ENCODE peak calls at places on chromosomes 4 and X, in four cellular contexts. H is HepG2, C is K562, K is GM12878. N is an unnamed sample.

GRCh38 chrX:8003147-8003883 is 76.1 kb upstream of the PNPLA4 start:
- DNase-seq in H (no peak), C (no peak), K (no peak), N (no peak)

GRCh38 chr4:124202106-124202505 is 510.4 kb downstream of the ANKRD50 start:
- DNase-seq in H (no peak), C (no peak), K (no peak), N (no peak)

GRCh38 chr4:166065324-166065723 is 192.3 kb downstream of the TLL1 start:
- DNase-seq in H (no peak), C (no peak), K (no peak), N (no peak)

GRCh38 chr4:61555789-61556188 is 355.7 kb downstream of the ADGRL3 start:
- DNase-seq in H (peak; percentile 20), C (no peak), K (no peak), N (no peak)

GRCh38 chr4:106495498-106495897 is 126.9 kb upstream of the GIMD1 start:
- DNase-seq in H (no peak), C (no peak), K (no peak), N (no peak)

GRCh38 chrX:23386726-23387125 is 52.1 kb downstream of the PTCHD1 start:
- DNase-seq in H (no peak), C (no peak), K (no peak), N (no peak)

GRCh38 chr4:38678078-38678477 is 14.1 kb downstream of the KLF3 start:
- DNase-seq in H (no peak), C (no peak), K (no peak), N (no peak)

GRCh38 chr4:177505171-177505615 is 63.0 kb upstream of the AGA start:
- DNase-seq in H (no peak), C (peak; percentile 72), K (no peak), N (no peak)

GRCh38 chr4:125624951-125625350 is 310.2 kb downstream of the FAT4 start:
- DNase-seq in H (no peak), C (no peak), K (no peak), N (no peak)

GRCh38 chrX:154517101-154517781 is 1.2 kb upstream of the FAM3A start:
- DNase-seq in H (peak; percentile 67), C (no peak), K (no peak), N (no peak)

GRCh38 chrX:17415242-17415815 is 40.3 kb downstream of the NHS start:
- DNase-seq in H (no peak), C (no peak), K (no peak), N (no peak)

GRCh38 chrX:30302957-30303356 is 6.2 kb downstream of the NR0B1 start:
- DNase-seq in H (no peak), C (no peak), K (no peak), N (no peak)

GRCh38 chrX:113157496-113157895 is 316.9 kb upstream of the AMOT start:
- DNase-seq in H (no peak), C (peak; percentile 5), K (no peak), N (no peak)

GRCh38 chr4:38371391-38371851 is 292.6 kb upstream of the KLF3 start:
- DNase-seq in H (no peak), C (no peak), K (no peak), N (no peak)

GRCh38 chr4:7802093-7802726 is 137.5 kb downstream of the AFAP1 start:
- DNase-seq in H (peak; percentile 67), C (peak; percentile 80), K (no peak), N (peak; percentile 80)

GRCh38 chrX:38375888-38376287 is 23.5 kb downstream of the OTC start:
- DNase-seq in H (no peak), C (peak; percentile 8), K (no peak), N (peak; percentile 14)

GRCh38 chr4:186204611-186205144 is 13.3 kb downstream of the CYP4V2 start:
- DNase-seq in H (no peak), C (no peak), K (no peak), N (no peak)

GRCh38 chr4:15758294-15758693 is 19.8 kb upstream of the CD38 start:
- DNase-seq in H (no peak), C (no peak), K (no peak), N (no peak)

GRCh38 chr4:15756361-15756861 is 21.7 kb upstream of the CD38 start:
- DNase-seq in H (peak; percentile 16), C (peak; percentile 12), K (peak; percentile 66), N (no peak)

GRCh38 chr4:15755321-15755750 is 22.8 kb upstream of the CD38 start:
- DNase-seq in H (no peak), C (no peak), K (no peak), N (no peak)

GRCh38 chr4:15755781-15756180 is 22.3 kb upstream of the CD38 start:
- DNase-seq in H (no peak), C (no peak), K (no peak), N (no peak)

DNA sequence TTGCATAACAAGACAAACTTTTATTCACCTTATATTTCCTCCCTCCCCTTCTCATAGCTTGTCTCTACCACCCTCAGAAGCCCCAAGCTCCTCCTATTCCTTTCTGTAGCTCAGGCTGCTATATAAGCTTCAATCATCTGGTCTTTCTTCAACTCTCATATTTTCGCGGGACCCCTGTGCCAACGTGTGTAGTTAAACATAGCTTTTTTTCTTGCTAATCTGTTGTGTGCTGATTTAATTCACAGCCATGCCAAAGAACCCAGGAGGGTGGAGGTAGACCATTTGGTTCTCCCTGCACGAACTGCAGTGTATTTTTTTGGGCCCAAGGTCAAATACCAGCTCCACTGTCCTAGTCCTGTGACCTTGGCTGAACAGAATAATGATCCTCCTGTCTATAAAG is 21.0 kb upstream of the CD38 start:
- DNase-seq in H (no peak), C (no peak), K (no peak), N (no peak)
- H3K27ac ChIP-seq in H (no peak overlapping the region), C (no peak overlapping the region), K (no peak overlapping the region), N (no peak overlapping the region)

DNA sequence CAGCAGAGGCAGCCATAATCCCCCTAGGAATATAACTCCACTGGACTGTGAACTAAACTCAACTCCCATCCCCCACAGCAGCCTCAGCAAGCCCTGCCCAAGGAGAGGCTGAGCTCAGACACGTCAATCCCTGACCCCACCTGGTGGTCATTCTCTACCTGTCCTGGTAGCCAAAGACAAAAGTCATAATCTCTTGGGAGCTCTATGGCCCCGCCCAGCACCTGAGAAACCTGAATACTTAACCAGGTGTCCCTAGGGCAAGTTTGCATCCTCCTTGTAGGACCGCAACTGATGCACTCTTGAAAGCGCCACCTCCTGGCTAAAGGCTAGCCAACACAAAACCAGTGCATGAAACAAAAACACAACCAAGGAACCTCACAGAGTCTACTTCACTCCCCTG is 18.4 kb downstream of the CT47B1 start:
- DNase-seq in H (no peak), C (no peak), K (no peak), N (no peak)
- TF ChIP-seq FOXM1 in H (no peak), C (no peak), K (no peak), N (no peak)

GRCh38 chrX:65667503-65668355 is at the start of gene MSN:
- DNase-seq in H (no peak), C (peak; percentile 83), K (no peak), N (peak; percentile 15)
- H2AFZ ChIP-seq in H (no peak within 1 kb of the TSS), C (peak within 1 kb of the TSS; percentile 79), K (peak within 1 kb of the TSS; percentile 33), N (no peak within 1 kb of the TSS)

GRCh38 chr4:135476272-135476671 is 1274.7 kb upstream of the PABPC4L start:
- DNase-seq in H (no peak), C (no peak), K (no peak), N (no peak)
- H3K27ac ChIP-seq in H (no peak overlapping the region), C (no peak overlapping the region), K (no peak overlapping the region), N (no peak overlapping the region)

N was measured in SK-N-SH.